ENCODE peak calls at places on chromosomes 7 and 10, in seven cellular contexts. One of them, this sample, is unnamed.

GRCh38 chr7:157010588-157011332 is at the start of gene MNX1:
- DNase-seq in testis: peak
- DNase-seq in gastrocnemius medialis: peak
- DNase-seq in fibroblast of mammary gland: no peak
- DNase-seq in sigmoid colon: no peak
- DNase-seq in activated CD8-positive, alpha-beta T cell treated with anti-CD3 and anti-CD28 coated beads for 36 hours: peak
- DNase-seq in cardiac muscle cell: no peak
- DNase-seq in this sample: no peak

GRCh38 chr7:151410405-151411390 is 860 bp upstream of the WDR86 start:
- DNase-seq in testis: peak
- DNase-seq in gastrocnemius medialis: no peak
- DNase-seq in fibroblast of mammary gland: no peak
- DNase-seq in sigmoid colon: peak
- DNase-seq in activated CD8-positive, alpha-beta T cell treated with anti-CD3 and anti-CD28 coated beads for 36 hours: no peak
- DNase-seq in cardiac muscle cell: peak
- DNase-seq in this sample: no peak

GRCh38 chr7:152902054-152902453 is 142.5 kb downstream of the ACTR3B start:
- DNase-seq in testis: no peak
- DNase-seq in gastrocnemius medialis: no peak
- DNase-seq in fibroblast of mammary gland: no peak
- DNase-seq in sigmoid colon: no peak
- DNase-seq in activated CD8-positive, alpha-beta T cell treated with anti-CD3 and anti-CD28 coated beads for 36 hours: no peak
- DNase-seq in cardiac muscle cell: no peak
- DNase-seq in this sample: no peak

GRCh38 chr10:101130984-101131961 is at the start of gene TLX1:
- DNase-seq in testis: no peak
- DNase-seq in gastrocnemius medialis: no peak
- DNase-seq in fibroblast of mammary gland: no peak
- DNase-seq in sigmoid colon: peak
- DNase-seq in activated CD8-positive, alpha-beta T cell treated with anti-CD3 and anti-CD28 coated beads for 36 hours: no peak
- DNase-seq in cardiac muscle cell: no peak
- DNase-seq in this sample: no peak

GRCh38 chr7:2725178-2726105 is 37.4 kb downstream of the AMZ1 start:
- DNase-seq in testis: no peak
- DNase-seq in gastrocnemius medialis: no peak
- DNase-seq in fibroblast of mammary gland: no peak
- DNase-seq in sigmoid colon: peak
- DNase-seq in activated CD8-positive, alpha-beta T cell treated with anti-CD3 and anti-CD28 coated beads for 36 hours: no peak
- DNase-seq in cardiac muscle cell: no peak
- DNase-seq in this sample: no peak

GRCh38 chr10:44860811-44861751 is 50.1 kb upstream of the TMEM72 start:
- DNase-seq in testis: no peak
- DNase-seq in gastrocnemius medialis: no peak
- DNase-seq in fibroblast of mammary gland: peak
- DNase-seq in sigmoid colon: peak
- DNase-seq in activated CD8-positive, alpha-beta T cell treated with anti-CD3 and anti-CD28 coated beads for 36 hours: no peak
- DNase-seq in cardiac muscle cell: peak
- DNase-seq in this sample: no peak

GRCh38 chr7:29825750-29826529 is 19.6 kb downstream of the WIPF3 start:
- DNase-seq in testis: no peak
- DNase-seq in gastrocnemius medialis: no peak
- DNase-seq in fibroblast of mammary gland: no peak
- DNase-seq in sigmoid colon: no peak
- DNase-seq in activated CD8-positive, alpha-beta T cell treated with anti-CD3 and anti-CD28 coated beads for 36 hours: no peak
- DNase-seq in cardiac muscle cell: no peak
- DNase-seq in this sample: no peak

GRCh38 chr7:45092100-45092930 is 3.5 kb upstream of the NACAD start:
- DNase-seq in testis: no peak
- DNase-seq in gastrocnemius medialis: no peak
- DNase-seq in fibroblast of mammary gland: peak
- DNase-seq in sigmoid colon: peak
- DNase-seq in activated CD8-positive, alpha-beta T cell treated with anti-CD3 and anti-CD28 coated beads for 36 hours: no peak
- DNase-seq in cardiac muscle cell: no peak
- DNase-seq in this sample: no peak

GRCh38 chr7:64888901-64889685 is 14.0 kb upstream of the ZNF273 start:
- DNase-seq in testis: peak
- DNase-seq in gastrocnemius medialis: no peak
- DNase-seq in fibroblast of mammary gland: peak
- DNase-seq in sigmoid colon: no peak
- DNase-seq in activated CD8-positive, alpha-beta T cell treated with anti-CD3 and anti-CD28 coated beads for 36 hours: peak
- DNase-seq in cardiac muscle cell: peak
- DNase-seq in this sample: no peak

GRCh38 chr10:95745487-95745886 is 10.5 kb upstream of the ENTPD1 start:
- DNase-seq in testis: no peak
- DNase-seq in gastrocnemius medialis: no peak
- DNase-seq in fibroblast of mammary gland: no peak
- DNase-seq in sigmoid colon: no peak
- DNase-seq in activated CD8-positive, alpha-beta T cell treated with anti-CD3 and anti-CD28 coated beads for 36 hours: no peak
- DNase-seq in cardiac muscle cell: no peak
- DNase-seq in this sample: no peak

GRCh38 chr10:73902351-73902750 is 8.6 kb upstream of the PLAU start:
- DNase-seq in testis: no peak
- DNase-seq in gastrocnemius medialis: no peak
- DNase-seq in fibroblast of mammary gland: no peak
- DNase-seq in sigmoid colon: no peak
- DNase-seq in activated CD8-positive, alpha-beta T cell treated with anti-CD3 and anti-CD28 coated beads for 36 hours: no peak
- DNase-seq in cardiac muscle cell: no peak
- DNase-seq in this sample: no peak

GRCh38 chr7:6419310-6419773 is 28.4 kb downstream of the DAGLB start:
- DNase-seq in testis: no peak
- DNase-seq in gastrocnemius medialis: peak
- DNase-seq in fibroblast of mammary gland: no peak
- DNase-seq in sigmoid colon: no peak
- DNase-seq in activated CD8-positive, alpha-beta T cell treated with anti-CD3 and anti-CD28 coated beads for 36 hours: no peak
- DNase-seq in cardiac muscle cell: no peak
- DNase-seq in this sample: no peak

GRCh38 chr10:121741246-121741645 is 143.0 kb upstream of the FGFR2 start:
- DNase-seq in testis: no peak
- DNase-seq in gastrocnemius medialis: no peak
- DNase-seq in fibroblast of mammary gland: no peak
- DNase-seq in sigmoid colon: no peak
- DNase-seq in activated CD8-positive, alpha-beta T cell treated with anti-CD3 and anti-CD28 coated beads for 36 hours: no peak
- DNase-seq in cardiac muscle cell: no peak
- DNase-seq in this sample: no peak

GRCh38 chr7:148856035-148856881 is 27.8 kb downstream of the EZH2 start:
- DNase-seq in testis: peak
- DNase-seq in gastrocnemius medialis: peak
- DNase-seq in fibroblast of mammary gland: peak
- DNase-seq in sigmoid colon: no peak
- DNase-seq in activated CD8-positive, alpha-beta T cell treated with anti-CD3 and anti-CD28 coated beads for 36 hours: peak
- DNase-seq in cardiac muscle cell: peak
- DNase-seq in this sample: no peak

GRCh38 chr7:157539521-157539920 is 202.7 kb downstream of the DNAJB6 start:
- DNase-seq in testis: no peak
- DNase-seq in gastrocnemius medialis: no peak
- DNase-seq in fibroblast of mammary gland: no peak
- DNase-seq in sigmoid colon: peak
- DNase-seq in activated CD8-positive, alpha-beta T cell treated with anti-CD3 and anti-CD28 coated beads for 36 hours: no peak
- DNase-seq in cardiac muscle cell: no peak
- DNase-seq in this sample: no peak

GRCh38 chr7:126589068-126589684 is 663.6 kb downstream of the GRM8 start:
- DNase-seq in testis: no peak
- DNase-seq in gastrocnemius medialis: no peak
- DNase-seq in fibroblast of mammary gland: no peak
- DNase-seq in sigmoid colon: no peak
- DNase-seq in activated CD8-positive, alpha-beta T cell treated with anti-CD3 and anti-CD28 coated beads for 36 hours: no peak
- DNase-seq in cardiac muscle cell: no peak
- DNase-seq in this sample: no peak

GRCh38 chr10:4270116-4270515 is 485.1 kb upstream of the KLF6 start:
- DNase-seq in testis: no peak
- DNase-seq in gastrocnemius medialis: no peak
- DNase-seq in fibroblast of mammary gland: peak
- DNase-seq in sigmoid colon: no peak
- DNase-seq in activated CD8-positive, alpha-beta T cell treated with anti-CD3 and anti-CD28 coated beads for 36 hours: no peak
- DNase-seq in cardiac muscle cell: peak
- DNase-seq in this sample: no peak

GRCh38 chr10:4264466-4264865 is 479.5 kb upstream of the KLF6 start:
- DNase-seq in testis: no peak
- DNase-seq in gastrocnemius medialis: no peak
- DNase-seq in fibroblast of mammary gland: no peak
- DNase-seq in sigmoid colon: no peak
- DNase-seq in activated CD8-positive, alpha-beta T cell treated with anti-CD3 and anti-CD28 coated beads for 36 hours: no peak
- DNase-seq in cardiac muscle cell: no peak
- DNase-seq in this sample: no peak

GRCh38 chr10:4265964-4266363 is 481.0 kb upstream of the KLF6 start:
- DNase-seq in testis: no peak
- DNase-seq in gastrocnemius medialis: no peak
- DNase-seq in fibroblast of mammary gland: no peak
- DNase-seq in sigmoid colon: no peak
- DNase-seq in activated CD8-positive, alpha-beta T cell treated with anti-CD3 and anti-CD28 coated beads for 36 hours: no peak
- DNase-seq in cardiac muscle cell: no peak
- DNase-seq in this sample: no peak

GRCh38 chr10:4266387-4267083 is 481.5 kb upstream of the KLF6 start:
- DNase-seq in testis: peak
- DNase-seq in gastrocnemius medialis: peak
- DNase-seq in fibroblast of mammary gland: peak
- DNase-seq in sigmoid colon: no peak
- DNase-seq in activated CD8-positive, alpha-beta T cell treated with anti-CD3 and anti-CD28 coated beads for 36 hours: no peak
- DNase-seq in cardiac muscle cell: peak
- DNase-seq in this sample: no peak

GRCh38 chr10:4267084-4267774 is 482.2 kb upstream of the KLF6 start:
- DNase-seq in testis: no peak
- DNase-seq in gastrocnemius medialis: no peak
- DNase-seq in fibroblast of mammary gland: peak
- DNase-seq in sigmoid colon: no peak
- DNase-seq in activated CD8-positive, alpha-beta T cell treated with anti-CD3 and anti-CD28 coated beads for 36 hours: no peak
- DNase-seq in cardiac muscle cell: peak
- DNase-seq in this sample: no peak
- TF ChIP-seq CTCF in testis: no peak
- TF ChIP-seq CTCF in gastrocnemius medialis: no peak
- TF ChIP-seq CTCF in fibroblast of mammary gland: peak
- TF ChIP-seq CTCF in sigmoid colon: no peak
- TF ChIP-seq CTCF in activated CD8-positive, alpha-beta T cell treated with anti-CD3 and anti-CD28 coated beads for 36 hours: no peak
- TF ChIP-seq CTCF in cardiac muscle cell: peak
- TF ChIP-seq CTCF in this sample: no peak

GRCh38 chr7:105320896-105321295 is 67.8 kb downstream of the SRPK2 start:
- DNase-seq in testis: no peak
- DNase-seq in gastrocnemius medialis: no peak
- DNase-seq in fibroblast of mammary gland: no peak
- DNase-seq in sigmoid colon: no peak
- DNase-seq in activated CD8-positive, alpha-beta T cell treated with anti-CD3 and anti-CD28 coated beads for 36 hours: no peak
- DNase-seq in cardiac muscle cell: no peak
- DNase-seq in this sample: no peak

GRCh38 chr7:105319578-105319977 is 69.1 kb downstream of the SRPK2 start:
- DNase-seq in testis: no peak
- DNase-seq in gastrocnemius medialis: no peak
- DNase-seq in fibroblast of mammary gland: no peak
- DNase-seq in sigmoid colon: no peak
- DNase-seq in activated CD8-positive, alpha-beta T cell treated with anti-CD3 and anti-CD28 coated beads for 36 hours: no peak
- DNase-seq in cardiac muscle cell: no peak
- DNase-seq in this sample: no peak

GRCh38 chr7:105309235-105310156 is 79.2 kb downstream of the SRPK2 start:
- DNase-seq in testis: no peak
- DNase-seq in gastrocnemius medialis: no peak
- DNase-seq in fibroblast of mammary gland: no peak
- DNase-seq in sigmoid colon: no peak
- DNase-seq in activated CD8-positive, alpha-beta T cell treated with anti-CD3 and anti-CD28 coated beads for 36 hours: peak
- DNase-seq in cardiac muscle cell: no peak
- DNase-seq in this sample: no peak

GRCh38 chr7:105316578-105317375 is 71.9 kb downstream of the SRPK2 start:
- DNase-seq in testis: no peak
- DNase-seq in gastrocnemius medialis: no peak
- DNase-seq in fibroblast of mammary gland: no peak
- DNase-seq in sigmoid colon: no peak
- DNase-seq in activated CD8-positive, alpha-beta T cell treated with anti-CD3 and anti-CD28 coated beads for 36 hours: no peak
- DNase-seq in cardiac muscle cell: no peak
- DNase-seq in this sample: no peak

GRCh38 chr7:105315357-105315756 is 73.4 kb downstream of the SRPK2 start:
- DNase-seq in testis: no peak
- DNase-seq in gastrocnemius medialis: no peak
- DNase-seq in fibroblast of mammary gland: peak
- DNase-seq in sigmoid colon: no peak
- DNase-seq in activated CD8-positive, alpha-beta T cell treated with anti-CD3 and anti-CD28 coated beads for 36 hours: no peak
- DNase-seq in cardiac muscle cell: no peak
- DNase-seq in this sample: no peak
- TF ChIP-seq CTCF in testis: no peak
- TF ChIP-seq CTCF in gastrocnemius medialis: no peak
- TF ChIP-seq CTCF in fibroblast of mammary gland: no peak
- TF ChIP-seq CTCF in sigmoid colon: no peak
- TF ChIP-seq CTCF in activated CD8-positive, alpha-beta T cell treated with anti-CD3 and anti-CD28 coated beads for 36 hours: no peak
- TF ChIP-seq CTCF in cardiac muscle cell: no peak
- TF ChIP-seq CTCF in this sample: no peak

GRCh38 chr7:34675749-34676374 is 17.8 kb downstream of the NPSR1 start:
- DNase-seq in testis: peak
- DNase-seq in gastrocnemius medialis: no peak
- DNase-seq in fibroblast of mammary gland: peak
- DNase-seq in sigmoid colon: no peak
- DNase-seq in activated CD8-positive, alpha-beta T cell treated with anti-CD3 and anti-CD28 coated beads for 36 hours: peak
- DNase-seq in cardiac muscle cell: peak
- DNase-seq in this sample: no peak
- TF ChIP-seq CTCF in testis: peak
- TF ChIP-seq CTCF in gastrocnemius medialis: peak
- TF ChIP-seq CTCF in fibroblast of mammary gland: peak
- TF ChIP-seq CTCF in sigmoid colon: no peak
- TF ChIP-seq CTCF in activated CD8-positive, alpha-beta T cell treated with anti-CD3 and anti-CD28 coated beads for 36 hours: peak
- TF ChIP-seq CTCF in cardiac muscle cell: peak
- TF ChIP-seq CTCF in this sample: no peak

GRCh38 chr10:48694371-48695030 is 9.8 kb downstream of the WDFY4 start:
- DNase-seq in testis: no peak
- DNase-seq in gastrocnemius medialis: no peak
- DNase-seq in fibroblast of mammary gland: no peak
- DNase-seq in sigmoid colon: no peak
- DNase-seq in activated CD8-positive, alpha-beta T cell treated with anti-CD3 and anti-CD28 coated beads for 36 hours: no peak
- DNase-seq in cardiac muscle cell: no peak
- DNase-seq in this sample: no peak

GRCh38 chr10:48691812-48692528 is 7.3 kb downstream of the WDFY4 start:
- DNase-seq in testis: no peak
- DNase-seq in gastrocnemius medialis: no peak
- DNase-seq in fibroblast of mammary gland: no peak
- DNase-seq in sigmoid colon: no peak
- DNase-seq in activated CD8-positive, alpha-beta T cell treated with anti-CD3 and anti-CD28 coated beads for 36 hours: no peak
- DNase-seq in cardiac muscle cell: no peak
- DNase-seq in this sample: no peak

GRCh38 chr10:48692748-48693147 is 8.1 kb downstream of the WDFY4 start:
- DNase-seq in testis: no peak
- DNase-seq in gastrocnemius medialis: no peak
- DNase-seq in fibroblast of mammary gland: no peak
- DNase-seq in sigmoid colon: no peak
- DNase-seq in activated CD8-positive, alpha-beta T cell treated with anti-CD3 and anti-CD28 coated beads for 36 hours: no peak
- DNase-seq in cardiac muscle cell: no peak
- DNase-seq in this sample: no peak

GRCh38 chr10:48690791-48691660 is 6.4 kb downstream of the WDFY4 start:
- DNase-seq in testis: no peak
- DNase-seq in gastrocnemius medialis: no peak
- DNase-seq in fibroblast of mammary gland: no peak
- DNase-seq in sigmoid colon: no peak
- DNase-seq in activated CD8-positive, alpha-beta T cell treated with anti-CD3 and anti-CD28 coated beads for 36 hours: no peak
- DNase-seq in cardiac muscle cell: no peak
- DNase-seq in this sample: no peak

GRCh38 chr10:48693206-48693605 is 8.5 kb downstream of the WDFY4 start:
- DNase-seq in testis: no peak
- DNase-seq in gastrocnemius medialis: no peak
- DNase-seq in fibroblast of mammary gland: no peak
- DNase-seq in sigmoid colon: no peak
- DNase-seq in activated CD8-positive, alpha-beta T cell treated with anti-CD3 and anti-CD28 coated beads for 36 hours: no peak
- DNase-seq in cardiac muscle cell: no peak
- DNase-seq in this sample: no peak
- TF ChIP-seq CTCF in testis: no peak
- TF ChIP-seq CTCF in gastrocnemius medialis: no peak
- TF ChIP-seq CTCF in fibroblast of mammary gland: no peak
- TF ChIP-seq CTCF in sigmoid colon: no peak
- TF ChIP-seq CTCF in activated CD8-positive, alpha-beta T cell treated with anti-CD3 and anti-CD28 coated beads for 36 hours: no peak
- TF ChIP-seq CTCF in cardiac muscle cell: no peak
- TF ChIP-seq CTCF in this sample: no peak

GRCh38 chr10:5033061-5033770 is 29.6 kb upstream of the AKR1C2 start:
- DNase-seq in testis: no peak
- DNase-seq in gastrocnemius medialis: no peak
- DNase-seq in fibroblast of mammary gland: peak
- DNase-seq in sigmoid colon: no peak
- DNase-seq in activated CD8-positive, alpha-beta T cell treated with anti-CD3 and anti-CD28 coated beads for 36 hours: no peak
- DNase-seq in cardiac muscle cell: peak
- DNase-seq in this sample: no peak
- TF ChIP-seq CTCF in testis: no peak
- TF ChIP-seq CTCF in gastrocnemius medialis: no peak
- TF ChIP-seq CTCF in fibroblast of mammary gland: no peak
- TF ChIP-seq CTCF in sigmoid colon: no peak
- TF ChIP-seq CTCF in activated CD8-positive, alpha-beta T cell treated with anti-CD3 and anti-CD28 coated beads for 36 hours: no peak
- TF ChIP-seq CTCF in cardiac muscle cell: no peak
- TF ChIP-seq CTCF in this sample: no peak